ENCODE peak calls at places on chromosome 14, in five cellular contexts. R is A549, F is K562, E is HepG2, K is H1. V is an unnamed sample.

GRCh38 chr14:63192085-63192484 is 12.2 kb upstream of the RHOJ start:
- DNase-seq in K (no peak), F (no peak), E (no peak), R (no peak), V (no peak)

GRCh38 chr14:60353410-60353809 is 104.4 kb downstream of the PPM1A start:
- DNase-seq in K (no peak), E (no peak), R (no peak), F (no peak), V (no peak)

GRCh38 chr14:30064454-30064853 is 136.8 kb upstream of the PRKD1 start:
- DNase-seq in K (no peak), E (no peak), F (no peak), R (no peak), V (no peak)

GRCh38 chr14:59055439-59056045 is 132.9 kb upstream of the DAAM1 start:
- DNase-seq in K (no peak), F (peak; percentile 12), E (peak; percentile 21), R (peak; percentile 21), V (peak; percentile 7)

GRCh38 chr14:92009604-92010003 is 30.3 kb downstream of the TRIP11 start:
- DNase-seq in E (no peak), F (no peak), K (no peak), R (no peak), V (no peak)

GRCh38 chr14:36781897-36782296 is 120.2 kb downstream of the PAX9 start:
- DNase-seq in F (no peak), R (no peak), E (no peak), K (no peak), V (no peak)

GRCh38 chr14:38207830-38208815 is at the start of gene SSTR1:
- DNase-seq in E (peak; percentile 43), K (peak; percentile 71), R (no peak), F (no peak), V (no peak)

GRCh38 chr14:76644875-76645518 is 116.3 kb upstream of the VASH1 start:
- DNase-seq in F (peak; percentile 49), E (peak; percentile 30), K (peak; percentile 82), R (peak; percentile 58), V (no peak)

GRCh38 chr14:104710071-104710735 is 13.8 kb upstream of the ADSS1 start:
- DNase-seq in E (no peak), F (no peak), K (no peak), R (no peak), V (no peak)

GRCh38 chr14:56846970-56847928 is 37.0 kb upstream of the OTX2 start:
- DNase-seq in F (no peak), R (no peak), K (peak; percentile 66), E (no peak), V (no peak)

GRCh38 chr14:95830386-95830785 is 46.2 kb upstream of the TUNAR start:
- DNase-seq in E (no peak), K (peak; percentile 29), F (no peak), R (no peak), V (no peak)

GRCh38 chr14:32677381-32677780 is 261.3 kb upstream of the NPAS3 start:
- DNase-seq in E (no peak), F (no peak), R (no peak), K (no peak), V (no peak)

GRCh38 chr14:46490150-46490769 is 161.3 kb downstream of the RPL10L start:
- DNase-seq in R (no peak), K (no peak), E (peak; percentile 2), F (no peak), V (peak; percentile 52)

GRCh38 chr14:101449114-101449513 is 112.2 kb upstream of the DIO3 start:
- DNase-seq in R (no peak), F (no peak), E (no peak), K (no peak), V (no peak)

GRCh38 chr14:92656306-92656705 is 92.1 kb downstream of the LGMN start:
- DNase-seq in F (no peak), K (no peak), E (no peak), R (no peak), V (no peak)

GRCh38 chr14:75280831-75281690 is 2.4 kb downstream of the FOS start:
- DNase-seq in K (no peak), F (no peak), R (no peak), E (no peak), V (no peak)

DNA sequence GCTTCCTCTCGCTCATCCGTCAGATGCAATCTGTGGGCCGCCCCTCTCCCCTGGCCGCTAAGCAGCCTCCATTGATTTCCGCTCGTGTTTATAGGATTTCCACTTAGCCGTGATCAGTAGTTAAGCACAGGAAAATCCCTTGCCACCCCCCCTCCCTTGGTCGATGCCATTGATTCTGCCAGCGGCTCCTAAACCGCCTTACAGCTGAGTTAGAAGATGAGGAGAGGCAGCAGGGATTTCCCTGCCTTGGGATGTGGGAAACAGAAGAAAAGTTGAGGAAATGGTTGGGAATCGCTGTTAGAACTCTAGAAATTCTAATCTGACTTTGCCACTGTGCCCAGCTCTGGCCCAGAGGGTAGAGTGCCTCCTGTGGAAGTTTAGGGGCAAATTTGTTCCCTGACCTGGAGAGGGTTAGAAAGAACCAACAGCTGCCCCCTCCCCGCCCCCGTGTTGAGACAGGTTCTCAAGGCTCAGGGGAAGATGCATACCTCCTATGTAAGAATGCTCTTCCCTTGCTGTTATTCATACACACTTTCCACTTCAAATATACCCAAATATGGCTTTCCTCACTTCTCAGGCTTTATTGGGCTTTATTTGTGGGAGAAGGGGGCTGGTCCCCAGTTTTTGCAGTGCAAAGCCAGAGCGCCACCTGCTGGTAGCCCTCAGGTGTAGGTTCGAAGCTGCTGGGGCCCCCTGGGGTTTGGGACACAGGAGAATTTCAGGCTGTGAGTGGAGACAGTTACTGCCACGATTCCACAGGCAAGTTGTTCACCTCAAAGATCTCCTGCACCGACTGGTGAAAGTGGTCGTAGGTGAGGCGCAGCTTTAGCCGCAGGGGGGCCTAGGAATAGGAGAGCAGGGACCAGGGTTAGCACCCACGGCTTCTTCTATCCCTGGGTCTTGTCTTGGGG is 3.2 kb downstream of the THTPA start:
- DNase-seq in K (peak; percentile 92), E (peak; percentile 72), R (peak; percentile 72), F (peak; percentile 68), V (no peak)
- TF ChIP-seq HDAC2 in K (no peak), E (no peak), R (no peak), F (no peak), V (no peak)

DNA sequence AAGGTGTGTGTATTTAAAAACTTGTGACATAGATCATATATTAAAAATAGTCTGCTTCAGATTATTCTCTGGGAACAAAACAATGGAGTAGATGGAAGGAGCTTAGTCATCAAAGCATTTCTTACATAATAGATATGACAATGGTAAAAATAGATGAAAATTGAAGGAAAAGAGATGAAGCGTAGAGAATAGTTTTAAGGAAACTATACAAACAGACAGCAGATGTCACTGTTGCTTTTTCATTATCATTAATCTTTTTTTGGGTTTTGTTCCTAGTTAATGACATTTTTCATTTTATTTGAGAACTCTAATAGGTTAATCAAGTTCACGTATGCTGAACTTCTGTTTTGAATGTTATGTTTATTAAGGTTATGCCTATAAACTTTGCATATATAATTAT is 149.2 kb upstream of the FBXO33 start:
- DNase-seq in F (no peak), R (no peak), K (no peak), E (no peak), V (no peak)
- TF ChIP-seq CTCF in F (no peak), R (peak; percentile 28), K (no peak), E (peak; percentile 30), V (no peak)

GRCh38 chr14:68666899-68667298 is 126.0 kb downstream of the ZFP36L1 start:
- DNase-seq in E (no peak), F (no peak), R (no peak), K (no peak), V (no peak)
- TF ChIP-seq HDAC2 in E (no peak), F (no peak), R (no peak), K (no peak), V (no peak)

DNA sequence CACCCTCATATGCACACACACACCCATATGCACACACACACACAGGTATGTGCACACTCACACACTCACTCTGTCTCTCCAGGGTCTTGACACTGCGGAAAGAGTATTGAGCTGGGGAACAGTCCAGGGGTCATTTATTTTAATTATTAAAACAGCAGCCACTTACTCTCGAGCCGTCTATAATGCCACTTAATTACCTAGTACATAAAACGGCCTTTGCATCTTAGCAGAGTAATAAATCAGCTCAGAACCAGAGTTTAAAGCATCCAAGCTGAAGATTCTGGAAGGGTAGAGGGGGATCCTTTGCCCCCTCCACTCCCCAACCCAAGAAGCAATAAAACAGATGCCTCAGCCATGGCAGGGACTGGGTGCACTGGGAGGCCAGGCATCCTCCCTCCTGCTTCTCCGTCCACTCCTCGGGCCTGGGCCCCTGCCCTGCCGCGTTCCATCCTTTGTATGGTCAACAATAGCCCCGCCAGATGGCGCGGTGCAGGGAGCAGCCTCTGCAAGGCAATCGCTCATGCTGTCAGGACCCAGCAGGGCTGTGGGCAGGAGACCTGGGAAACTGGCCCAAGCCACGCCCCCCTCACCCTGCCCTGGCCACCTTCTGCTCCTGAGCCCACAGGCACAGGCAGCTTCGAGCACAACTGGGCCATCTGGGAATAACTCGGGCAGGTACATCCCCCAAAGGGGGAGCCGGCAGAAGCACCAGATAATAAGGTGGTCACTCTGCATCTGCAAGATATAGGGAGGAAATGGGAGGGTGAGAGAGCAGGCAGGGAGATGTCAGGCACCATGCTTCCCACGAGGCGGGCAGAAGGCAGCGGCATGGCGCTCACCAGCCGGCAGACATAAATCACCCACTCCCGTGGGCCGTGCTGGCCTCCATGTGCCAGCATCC is 40.9 kb downstream of the CCDC85C start:
- DNase-seq in K (peak; percentile 92), R (peak; percentile 76), F (peak; percentile 63), E (peak; percentile 84), V (no peak)
- TF ChIP-seq CTCF in K (no peak), R (peak; percentile 67), F (peak; percentile 54), E (peak; percentile 94), V (no peak)

GRCh38 chr14:57982802-57983201 is 116.9 kb upstream of the SLC35F4 start:
- DNase-seq in K (no peak), F (no peak), E (no peak), R (no peak), V (no peak)
- TF ChIP-seq HDAC2 in K (no peak), F (no peak), E (no peak), R (no peak), V (no peak)